ENCODE peak calls at places on chromosome 21, in five cellular contexts. Y is GM10248, Z is BJ, L is fibroblast of lung, U is mammary epithelial cell. H is an unnamed sample.

GRCh38 chr21:46409641-46410406 is 48.9 kb upstream of the DIP2A start:
- DNase-seq in L (no peak), Y (no peak), Z (no peak), U (no peak), H (no peak)

GRCh38 chr21:14876464-14876863 is 188.3 kb downstream of the NRIP1 start:
- DNase-seq in U (no peak), Z (no peak), Y (no peak), L (no peak), H (no peak)

GRCh38 chr21:32185726-32186125 is 93.1 kb downstream of the MIS18A start:
- DNase-seq in L (no peak), U (no peak), Y (no peak), Z (no peak), H (no peak)

GRCh38 chr21:33488936-33489335 is 2.6 kb downstream of the DNAJC28 start:
- DNase-seq in Y (no peak), U (no peak), L (no peak), Z (no peak), H (no peak)

GRCh38 chr21:14751011-14751410 is 204.9 kb upstream of the SAMSN1 start:
- DNase-seq in Z (no peak), U (no peak), Y (no peak), L (no peak), H (no peak)

GRCh38 chr21:41065539-41065938 is 102.4 kb upstream of the BACE2 start:
- DNase-seq in U (no peak), L (peak; percentile 30), Z (peak; percentile 21), Y (no peak), H (no peak)

GRCh38 chr21:41429305-41429704 is 3.3 kb downstream of the MX1 start:
- DNase-seq in U (no peak), Y (no peak), Z (no peak), L (no peak), H (no peak)

GRCh38 chr21:43975469-43976098 is 36.5 kb upstream of the TRAPPC10 start:
- DNase-seq in U (peak; percentile 45), L (peak; percentile 41), Z (no peak), Y (peak; percentile 89), H (peak; percentile 71)

GRCh38 chr21:35116777-35117176 is 67.7 kb upstream of the RUNX1 start:
- DNase-seq in U (no peak), Z (no peak), Y (no peak), L (no peak), H (no peak)

GRCh38 chr21:43737158-43737950 is 18.4 kb downstream of the PDXK start:
- DNase-seq in U (no peak), Y (no peak), Z (no peak), L (no peak), H (no peak)

DNA sequence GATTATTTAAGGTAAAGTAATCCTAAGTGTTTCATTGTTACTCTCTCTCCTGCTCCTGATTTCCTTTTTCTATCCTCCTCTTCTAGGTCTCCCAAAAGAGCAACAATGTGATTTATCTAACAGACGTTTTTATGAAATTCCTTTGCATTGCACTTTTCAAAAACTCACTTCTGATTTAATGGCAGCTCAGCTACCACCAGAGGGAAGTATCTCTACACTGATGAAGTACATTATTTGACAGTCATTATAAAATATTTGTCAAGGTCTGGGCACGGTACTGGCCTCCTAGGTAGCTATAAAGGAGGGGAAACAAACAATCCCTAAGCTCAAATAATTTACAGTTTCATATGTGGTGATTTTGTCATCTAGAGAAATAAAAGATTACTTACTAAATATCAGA is 15.6 kb downstream of the TMPRSS15 start:
- DNase-seq in L (no peak), U (no peak), Z (no peak), Y (no peak), H (no peak)
- TF ChIP-seq CTCF in L (no peak), U (no peak), Z (no peak), Y (no peak), H (no peak)

GRCh38 chr21:45152265-45152746 is 77.9 kb downstream of the ADARB1 start:
- DNase-seq in Y (peak; percentile 74), L (peak; percentile 65), U (no peak), Z (no peak), H (no peak)
- TF ChIP-seq CTCF in Y (peak; percentile 93), L (no peak), U (no peak), Z (no peak), H (no peak)

DNA sequence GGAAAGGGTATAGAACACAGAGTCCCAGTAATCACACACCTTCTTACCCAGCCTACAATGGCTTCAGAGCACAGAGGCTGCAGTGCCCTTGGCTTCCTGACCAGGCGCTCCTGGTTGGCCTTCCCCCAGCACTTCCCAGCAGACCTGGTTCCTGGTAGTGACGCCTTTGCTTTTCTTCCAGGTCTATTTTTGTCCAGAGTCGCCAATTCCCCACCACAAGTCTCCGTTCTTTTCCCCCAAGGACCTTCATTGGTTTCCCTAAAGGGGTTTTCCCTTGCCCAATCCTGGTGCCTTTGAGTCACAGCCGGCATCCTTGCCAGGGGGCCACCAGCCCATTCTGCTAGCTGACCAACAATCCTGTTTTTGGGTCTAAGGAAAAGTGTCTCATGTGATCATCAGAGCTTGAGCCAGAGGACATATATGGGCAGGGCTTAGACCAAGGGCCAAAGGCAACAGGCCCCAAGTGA is 84.8 kb downstream of the KCNJ15 start:
- DNase-seq in L (no peak), Y (no peak), U (no peak), Z (no peak), H (no peak)
- TF ChIP-seq CTCF in L (no peak), Y (no peak), U (no peak), Z (no peak), H (no peak)

GRCh38 chr21:42520628-42521253 is 7.1 kb downstream of the SLC37A1 start:
- DNase-seq in Z (no peak), Y (no peak), U (no peak), L (no peak), H (no peak)
- TF ChIP-seq CTCF in Z (peak; percentile 20), Y (no peak), U (no peak), L (no peak), H (no peak)

DNA sequence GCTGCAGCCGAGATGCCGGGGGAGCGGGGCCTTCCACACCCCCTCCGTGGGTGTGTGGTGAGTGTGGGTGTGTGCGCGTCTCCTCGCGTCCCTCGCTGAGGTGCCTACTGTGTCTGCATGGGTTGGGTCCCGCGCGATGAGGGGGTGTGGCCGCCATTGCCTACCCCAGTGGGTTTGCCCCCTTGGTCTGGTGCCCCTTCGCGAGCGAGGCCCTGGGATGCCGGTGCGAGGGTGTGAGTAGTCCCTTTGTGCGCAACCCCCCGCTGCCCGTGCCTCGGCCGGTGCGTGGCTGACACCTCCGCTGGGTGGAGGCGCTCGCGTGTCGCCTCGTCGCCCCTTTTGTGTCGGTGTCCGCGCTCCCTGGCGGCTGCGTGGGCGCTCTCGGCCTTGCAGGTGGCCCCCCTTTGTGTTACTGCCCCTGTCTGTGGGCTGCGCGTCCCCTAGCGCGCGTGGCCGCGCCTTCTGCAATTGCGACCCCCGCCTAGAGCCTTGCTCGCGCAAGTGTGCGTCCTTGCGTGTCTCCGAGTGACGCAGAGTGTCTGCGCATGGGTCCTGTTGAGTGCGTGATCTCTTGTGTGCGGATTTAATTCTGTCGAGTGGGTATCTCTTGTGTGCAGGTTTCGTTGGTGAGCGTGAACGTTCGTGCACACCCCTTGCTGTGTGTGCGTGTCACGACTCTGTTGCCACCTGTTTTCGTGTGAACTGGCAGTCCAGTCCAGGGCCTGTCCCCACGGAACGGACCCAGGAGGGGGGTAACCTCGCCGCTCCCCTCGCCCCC is 552 bp downstream of the TTC3 start:
- DNase-seq in Y (peak; percentile 47), Z (no peak), U (no peak), L (peak; percentile 63), H (no peak)
- TF ChIP-seq CTCF in Y (peak; percentile 39), Z (peak; percentile 33), U (no peak), L (no peak), H (no peak)

DNA sequence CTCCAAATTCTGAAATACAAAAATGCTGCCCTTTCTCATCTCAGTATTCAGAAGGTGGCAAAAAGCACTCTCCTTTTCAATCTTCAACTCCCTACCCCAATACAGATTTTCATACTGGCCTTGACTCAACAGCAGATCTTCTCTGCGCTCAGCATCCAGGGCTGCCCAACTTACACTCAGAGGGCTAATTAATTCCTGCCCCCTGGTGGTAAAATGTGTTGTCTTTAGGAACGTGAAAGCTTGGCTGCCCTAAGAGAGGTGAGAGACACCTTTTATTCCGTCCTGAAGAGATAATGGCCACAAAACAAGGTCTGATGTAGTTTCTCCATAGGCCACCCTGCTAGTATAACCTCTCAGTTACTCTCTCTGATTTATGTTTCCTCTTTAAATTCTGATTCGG is 25.0 kb downstream of the KRTAP24-1 start:
- DNase-seq in Y (no peak), Z (no peak), L (no peak), U (peak; percentile 66), H (no peak)
- TF ChIP-seq CTCF in Y (no peak), Z (no peak), L (peak; percentile 4), U (peak; percentile 55), H (no peak)

GRCh38 chr21:26842976-26843911 is 2.0 kb downstream of the ADAMTS1 start:
- DNase-seq in Z (peak; percentile 70), L (peak; percentile 94), U (peak; percentile 91), Y (no peak), H (peak; percentile 69)
- TF ChIP-seq CTCF in Z (no peak), L (no peak), U (no peak), Y (no peak), H (no peak)

GRCh38 chr21:26769613-26770188 is 75.5 kb downstream of the ADAMTS1 start:
- DNase-seq in Z (no peak), L (peak; percentile 11), U (no peak), Y (no peak), H (no peak)
- TF ChIP-seq CTCF in Z (peak; percentile 56), L (peak; percentile 42), U (peak; percentile 49), Y (no peak), H (no peak)

GRCh38 chr21:42495765-42496119 is 282 bp downstream of the RSPH1 start:
- DNase-seq in Y (no peak), Z (no peak), L (no peak), U (no peak), H (no peak)
- TF ChIP-seq CTCF in Y (no peak), Z (no peak), L (no peak), U (no peak), H (no peak)

H was measured in omental fat pad.